ENCODE peak calls at places on chromosomes 4 and X, in nine cellular contexts. One of them, this sample, is unnamed.

GRCh38 chr4:138199568-138200235 is 42.4 kb downstream of the SLC7A11 start:
- DNase-seq in kidney epithelial cell: peak; percentile 70
- DNase-seq in right lobe of liver: no peak
- DNase-seq in OCI-LY7: no peak
- DNase-seq in CD8-positive, alpha-beta T cell: no peak
- DNase-seq in cardiac fibroblast: peak; percentile 59
- DNase-seq in foreskin fibroblast: no peak
- DNase-seq in cardiac muscle cell: peak; percentile 32
- DNase-seq in PC-3: peak; percentile 92
- DNase-seq in this sample: no peak

GRCh38 chrX:71254092-71254941 is at the start of gene ZMYM3:
- DNase-seq in cardiac muscle cell: peak; percentile 89
- DNase-seq in PC-3: peak; percentile 85
- DNase-seq in kidney epithelial cell: peak; percentile 21
- DNase-seq in foreskin fibroblast: peak; percentile 81
- DNase-seq in CD8-positive, alpha-beta T cell: peak; percentile 68
- DNase-seq in right lobe of liver: peak; percentile 89
- DNase-seq in OCI-LY7: peak; percentile 90
- DNase-seq in cardiac fibroblast: peak; percentile 82
- DNase-seq in this sample: peak; percentile 31

GRCh38 chrX:20352935-20353336 is 86.2 kb upstream of the RPS6KA3 start:
- DNase-seq in cardiac fibroblast: no peak
- DNase-seq in CD8-positive, alpha-beta T cell: no peak
- DNase-seq in foreskin fibroblast: no peak
- DNase-seq in kidney epithelial cell: no peak
- DNase-seq in cardiac muscle cell: no peak
- DNase-seq in OCI-LY7: no peak
- DNase-seq in PC-3: no peak
- DNase-seq in right lobe of liver: no peak
- DNase-seq in this sample: no peak

GRCh38 chrX:109403927-109404326 is 78.0 kb downstream of the GUCY2F start:
- DNase-seq in CD8-positive, alpha-beta T cell: no peak
- DNase-seq in cardiac muscle cell: no peak
- DNase-seq in right lobe of liver: no peak
- DNase-seq in OCI-LY7: no peak
- DNase-seq in PC-3: no peak
- DNase-seq in foreskin fibroblast: no peak
- DNase-seq in cardiac fibroblast: no peak
- DNase-seq in kidney epithelial cell: no peak
- DNase-seq in this sample: no peak

GRCh38 chrX:55490121-55490520 is 473 bp upstream of the USP51 start:
- DNase-seq in PC-3: no peak
- DNase-seq in CD8-positive, alpha-beta T cell: no peak
- DNase-seq in foreskin fibroblast: no peak
- DNase-seq in cardiac fibroblast: no peak
- DNase-seq in right lobe of liver: no peak
- DNase-seq in OCI-LY7: no peak
- DNase-seq in kidney epithelial cell: no peak
- DNase-seq in cardiac muscle cell: no peak
- DNase-seq in this sample: no peak

GRCh38 chr4:99885063-99885664 is 9.1 kb downstream of the LAMTOR3 start:
- DNase-seq in foreskin fibroblast: no peak
- DNase-seq in right lobe of liver: no peak
- DNase-seq in kidney epithelial cell: no peak
- DNase-seq in cardiac muscle cell: peak; percentile 61
- DNase-seq in cardiac fibroblast: peak; percentile 54
- DNase-seq in CD8-positive, alpha-beta T cell: no peak
- DNase-seq in OCI-LY7: peak; percentile 66
- DNase-seq in PC-3: peak; percentile 54
- DNase-seq in this sample: no peak

GRCh38 chrX:17860811-17861495 is at the start of gene RAI2:
- DNase-seq in right lobe of liver: no peak
- DNase-seq in CD8-positive, alpha-beta T cell: peak; percentile 13
- DNase-seq in foreskin fibroblast: no peak
- DNase-seq in kidney epithelial cell: no peak
- DNase-seq in cardiac muscle cell: no peak
- DNase-seq in OCI-LY7: no peak
- DNase-seq in PC-3: no peak
- DNase-seq in cardiac fibroblast: no peak
- DNase-seq in this sample: no peak

GRCh38 chr4:42401171-42401570 is 3.9 kb downstream of the SHISA3 start:
- DNase-seq in kidney epithelial cell: no peak
- DNase-seq in PC-3: peak; percentile 53
- DNase-seq in cardiac muscle cell: no peak
- DNase-seq in foreskin fibroblast: no peak
- DNase-seq in right lobe of liver: no peak
- DNase-seq in CD8-positive, alpha-beta T cell: no peak
- DNase-seq in cardiac fibroblast: no peak
- DNase-seq in OCI-LY7: no peak
- DNase-seq in this sample: no peak

GRCh38 chr4:56874166-56874565 is 33.5 kb upstream of the REST start:
- DNase-seq in CD8-positive, alpha-beta T cell: no peak
- DNase-seq in cardiac muscle cell: no peak
- DNase-seq in OCI-LY7: no peak
- DNase-seq in cardiac fibroblast: no peak
- DNase-seq in PC-3: peak; percentile 55
- DNase-seq in foreskin fibroblast: no peak
- DNase-seq in right lobe of liver: no peak
- DNase-seq in kidney epithelial cell: no peak
- DNase-seq in this sample: no peak

GRCh38 chrX:71184803-71185495 is 38.1 kb upstream of the GJB1 start:
- DNase-seq in foreskin fibroblast: no peak
- DNase-seq in CD8-positive, alpha-beta T cell: no peak
- DNase-seq in PC-3: peak; percentile 34
- DNase-seq in cardiac muscle cell: no peak
- DNase-seq in cardiac fibroblast: no peak
- DNase-seq in OCI-LY7: no peak
- DNase-seq in right lobe of liver: peak; percentile 85
- DNase-seq in kidney epithelial cell: no peak
- DNase-seq in this sample: no peak

GRCh38 chr4:75639124-75639695 is 8.9 kb upstream of the CDKL2 start:
- DNase-seq in kidney epithelial cell: no peak
- DNase-seq in OCI-LY7: no peak
- DNase-seq in PC-3: no peak
- DNase-seq in right lobe of liver: no peak
- DNase-seq in CD8-positive, alpha-beta T cell: no peak
- DNase-seq in cardiac fibroblast: no peak
- DNase-seq in cardiac muscle cell: no peak
- DNase-seq in foreskin fibroblast: no peak
- DNase-seq in this sample: no peak

GRCh38 chrX:48971325-48972213 is at the start of gene KCND1:
- DNase-seq in PC-3: no peak
- DNase-seq in CD8-positive, alpha-beta T cell: no peak
- DNase-seq in kidney epithelial cell: no peak
- DNase-seq in OCI-LY7: no peak
- DNase-seq in cardiac muscle cell: peak; percentile 81
- DNase-seq in cardiac fibroblast: peak; percentile 34
- DNase-seq in foreskin fibroblast: peak; percentile 46
- DNase-seq in right lobe of liver: no peak
- DNase-seq in this sample: no peak

GRCh38 chrX:40100141-40100536 is 2.4 kb upstream of the BCOR start:
- DNase-seq in right lobe of liver: no peak
- DNase-seq in PC-3: peak; percentile 60
- DNase-seq in foreskin fibroblast: no peak
- DNase-seq in CD8-positive, alpha-beta T cell: no peak
- DNase-seq in cardiac fibroblast: peak; percentile 10
- DNase-seq in cardiac muscle cell: peak; percentile 66
- DNase-seq in OCI-LY7: peak; percentile 48
- DNase-seq in kidney epithelial cell: no peak
- DNase-seq in this sample: no peak

GRCh38 chrX:134948333-134949241 is 42.2 kb upstream of the SMIM10 start:
- DNase-seq in PC-3: peak; percentile 75
- DNase-seq in OCI-LY7: no peak
- DNase-seq in kidney epithelial cell: no peak
- DNase-seq in CD8-positive, alpha-beta T cell: no peak
- DNase-seq in cardiac fibroblast: peak; percentile 66
- DNase-seq in foreskin fibroblast: peak; percentile 41
- DNase-seq in cardiac muscle cell: peak; percentile 80
- DNase-seq in right lobe of liver: no peak
- DNase-seq in this sample: peak; percentile 37

GRCh38 chrX:14051416-14051815 is 21.7 kb upstream of the GEMIN8 start:
- DNase-seq in OCI-LY7: no peak
- DNase-seq in right lobe of liver: no peak
- DNase-seq in kidney epithelial cell: no peak
- DNase-seq in CD8-positive, alpha-beta T cell: no peak
- DNase-seq in cardiac fibroblast: no peak
- DNase-seq in cardiac muscle cell: no peak
- DNase-seq in foreskin fibroblast: no peak
- DNase-seq in PC-3: peak; percentile 46
- DNase-seq in this sample: no peak

GRCh38 chr4:150389896-150390530 is 191.9 kb upstream of the MAB21L2 start:
- DNase-seq in kidney epithelial cell: no peak
- DNase-seq in OCI-LY7: no peak
- DNase-seq in cardiac muscle cell: peak; percentile 78
- DNase-seq in cardiac fibroblast: no peak
- DNase-seq in CD8-positive, alpha-beta T cell: no peak
- DNase-seq in foreskin fibroblast: no peak
- DNase-seq in PC-3: no peak
- DNase-seq in right lobe of liver: no peak
- DNase-seq in this sample: no peak

GRCh38 chrX:107563851-107564250 is 64.5 kb upstream of the PRPS1 start:
- DNase-seq in OCI-LY7: no peak
- DNase-seq in cardiac muscle cell: no peak
- DNase-seq in CD8-positive, alpha-beta T cell: no peak
- DNase-seq in PC-3: no peak
- DNase-seq in right lobe of liver: no peak
- DNase-seq in cardiac fibroblast: no peak
- DNase-seq in kidney epithelial cell: no peak
- DNase-seq in foreskin fibroblast: no peak
- DNase-seq in this sample: no peak
- H3K4me3 ChIP-seq in OCI-LY7: no peak overlapping the region
- H3K4me3 ChIP-seq in cardiac muscle cell: no peak overlapping the region
- H3K4me3 ChIP-seq in CD8-positive, alpha-beta T cell: no peak overlapping the region
- H3K4me3 ChIP-seq in PC-3: no peak overlapping the region
- H3K4me3 ChIP-seq in right lobe of liver: no peak overlapping the region
- H3K4me3 ChIP-seq in cardiac fibroblast: no peak overlapping the region
- H3K4me3 ChIP-seq in kidney epithelial cell: no peak overlapping the region
- H3K4me3 ChIP-seq in foreskin fibroblast: no peak overlapping the region
- H3K4me3 ChIP-seq in this sample: no peak overlapping the region

GRCh38 chrX:16212024-16212423 is 44.7 kb downstream of the MAGEB17 start:
- DNase-seq in right lobe of liver: no peak
- DNase-seq in PC-3: peak; percentile 42
- DNase-seq in OCI-LY7: no peak
- DNase-seq in cardiac muscle cell: peak; percentile 5
- DNase-seq in foreskin fibroblast: no peak
- DNase-seq in cardiac fibroblast: peak; percentile 43
- DNase-seq in CD8-positive, alpha-beta T cell: no peak
- DNase-seq in kidney epithelial cell: no peak
- DNase-seq in this sample: no peak

GRCh38 chrX:16213970-16214369 is 46.7 kb downstream of the MAGEB17 start:
- DNase-seq in cardiac muscle cell: no peak
- DNase-seq in kidney epithelial cell: no peak
- DNase-seq in cardiac fibroblast: peak; percentile 33
- DNase-seq in PC-3: no peak
- DNase-seq in foreskin fibroblast: no peak
- DNase-seq in right lobe of liver: no peak
- DNase-seq in OCI-LY7: no peak
- DNase-seq in CD8-positive, alpha-beta T cell: no peak
- DNase-seq in this sample: no peak

GRCh38 chrX:16212436-16212835 is 45.2 kb downstream of the MAGEB17 start:
- DNase-seq in right lobe of liver: peak; percentile 45
- DNase-seq in PC-3: peak; percentile 42
- DNase-seq in CD8-positive, alpha-beta T cell: no peak
- DNase-seq in cardiac fibroblast: peak; percentile 43
- DNase-seq in kidney epithelial cell: no peak
- DNase-seq in OCI-LY7: peak; percentile 27
- DNase-seq in foreskin fibroblast: no peak
- DNase-seq in cardiac muscle cell: peak; percentile 36
- DNase-seq in this sample: no peak

DNA sequence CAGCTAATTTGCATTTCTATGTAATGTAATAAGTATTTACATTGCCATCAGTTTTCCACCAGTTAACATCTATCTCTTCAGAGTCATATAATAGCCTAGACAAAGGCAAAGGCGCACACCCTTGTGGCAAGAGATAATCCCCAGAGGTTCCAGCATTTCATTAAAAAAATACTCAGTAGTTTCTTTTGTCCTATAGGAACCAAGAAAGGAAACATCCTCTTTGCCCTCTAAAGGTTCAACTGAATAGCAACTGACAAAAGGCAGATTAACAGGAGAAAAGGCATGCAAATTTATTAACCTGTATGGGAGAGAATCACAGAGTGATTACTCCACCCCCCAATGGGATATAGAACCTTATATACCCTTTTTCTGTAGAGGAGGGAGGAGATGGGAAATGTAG is 48.4 kb downstream of the MAGEB17 start:
- DNase-seq in cardiac muscle cell: no peak
- DNase-seq in cardiac fibroblast: no peak
- DNase-seq in right lobe of liver: no peak
- DNase-seq in foreskin fibroblast: no peak
- DNase-seq in kidney epithelial cell: no peak
- DNase-seq in PC-3: no peak
- DNase-seq in CD8-positive, alpha-beta T cell: no peak
- DNase-seq in OCI-LY7: no peak
- DNase-seq in this sample: no peak
- TF ChIP-seq CTCF in cardiac muscle cell: no peak
- TF ChIP-seq CTCF in cardiac fibroblast: no peak
- TF ChIP-seq CTCF in right lobe of liver: no peak
- TF ChIP-seq CTCF in foreskin fibroblast: no peak
- TF ChIP-seq CTCF in kidney epithelial cell: no peak
- TF ChIP-seq CTCF in PC-3: no peak
- TF ChIP-seq CTCF in CD8-positive, alpha-beta T cell: no peak
- TF ChIP-seq CTCF in OCI-LY7: no peak
- TF ChIP-seq CTCF in this sample: no peak

DNA sequence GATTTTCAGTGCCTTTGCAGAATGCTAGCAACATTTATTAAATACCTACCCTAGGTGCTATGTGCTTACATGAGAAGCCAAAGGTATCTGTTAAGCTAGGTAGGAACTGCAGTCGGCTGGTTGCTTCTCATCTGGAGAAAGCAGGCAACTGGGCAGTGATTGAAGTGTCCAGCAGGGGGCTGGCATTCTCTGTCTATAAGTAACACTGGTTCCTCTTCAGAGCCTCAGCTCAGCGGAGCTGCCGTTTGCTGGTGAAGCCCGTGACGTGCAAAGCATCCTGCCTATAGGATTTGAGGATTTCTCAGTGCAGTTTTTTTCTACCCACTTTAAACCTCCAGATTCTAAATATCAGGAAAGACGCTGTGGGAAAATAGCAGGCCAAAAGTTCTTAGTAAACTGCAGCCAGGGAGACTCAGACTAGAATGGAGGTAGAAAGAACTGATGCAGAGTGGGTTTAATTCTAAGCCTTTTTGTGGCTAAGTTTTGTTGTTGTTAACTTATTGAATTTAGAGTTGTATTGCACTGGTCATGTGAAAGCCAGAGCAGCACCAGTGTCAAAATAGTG is at the start of gene GRPR:
- DNase-seq in right lobe of liver: peak; percentile 64
- DNase-seq in cardiac muscle cell: peak; percentile 86
- DNase-seq in PC-3: peak; percentile 95
- DNase-seq in CD8-positive, alpha-beta T cell: peak; percentile 19
- DNase-seq in kidney epithelial cell: peak; percentile 51
- DNase-seq in cardiac fibroblast: peak; percentile 83
- DNase-seq in OCI-LY7: peak; percentile 89
- DNase-seq in foreskin fibroblast: peak; percentile 73
- DNase-seq in this sample: peak; percentile 71
- H3K4me3 ChIP-seq in right lobe of liver: no peak within 1 kb of the TSS
- H3K4me3 ChIP-seq in cardiac muscle cell: no peak within 1 kb of the TSS
- H3K4me3 ChIP-seq in PC-3: peak within 1 kb of the TSS; percentile 81
- H3K4me3 ChIP-seq in CD8-positive, alpha-beta T cell: no peak within 1 kb of the TSS
- H3K4me3 ChIP-seq in kidney epithelial cell: no peak within 1 kb of the TSS
- H3K4me3 ChIP-seq in cardiac fibroblast: no peak within 1 kb of the TSS
- H3K4me3 ChIP-seq in OCI-LY7: no peak within 1 kb of the TSS
- H3K4me3 ChIP-seq in foreskin fibroblast: no peak within 1 kb of the TSS
- H3K4me3 ChIP-seq in this sample: no peak within 1 kb of the TSS

GRCh38 chr4:156378053-156378665 is 424.5 kb upstream of the CTSO start:
- DNase-seq in foreskin fibroblast: no peak
- DNase-seq in CD8-positive, alpha-beta T cell: no peak
- DNase-seq in cardiac muscle cell: peak; percentile 41
- DNase-seq in right lobe of liver: no peak
- DNase-seq in OCI-LY7: peak; percentile 1
- DNase-seq in PC-3: peak; percentile 63
- DNase-seq in kidney epithelial cell: no peak
- DNase-seq in cardiac fibroblast: peak; percentile 87
- DNase-seq in this sample: no peak
- TF ChIP-seq CTCF in foreskin fibroblast: peak; percentile 70
- TF ChIP-seq CTCF in CD8-positive, alpha-beta T cell: no peak
- TF ChIP-seq CTCF in cardiac muscle cell: no peak
- TF ChIP-seq CTCF in right lobe of liver: peak; percentile 33
- TF ChIP-seq CTCF in OCI-LY7: peak; percentile 60
- TF ChIP-seq CTCF in PC-3: peak; percentile 72
- TF ChIP-seq CTCF in kidney epithelial cell: peak; percentile 47
- TF ChIP-seq CTCF in cardiac fibroblast: peak; percentile 84
- TF ChIP-seq CTCF in this sample: peak; percentile 59

This sample was measured in AG09309.